ENCODE peak calls at places on chromosomes 7 and 10, in ten cellular contexts. S, E, C, Z, F, U, H, M, D and P are unnamed samples.

GRCh38 chr10:129332476-129332875 is 134.6 kb upstream of the MGMT start:
- DNase-seq in S (peak; percentile 55), E (no peak), C (no peak), Z (no peak), F (no peak), U (no peak), H (peak; percentile 89), M (no peak), D (no peak), P (peak; percentile 39)

GRCh38 chr10:47233631-47234030 is 66.4 kb upstream of the GDF10 start:
- DNase-seq in S (no peak), E (no peak), C (no peak), Z (no peak), F (no peak), U (no peak), H (peak; percentile 17), M (no peak), D (no peak), P (no peak)

GRCh38 chr10:74988787-74989574 is 122.5 kb upstream of the SAMD8 start:
- DNase-seq in S (no peak), E (no peak), C (no peak), Z (no peak), F (peak; percentile 13), U (no peak), H (no peak), M (no peak), D (no peak), P (no peak)

GRCh38 chr10:5760462-5760861 is 52.8 kb downstream of the GDI2 start:
- DNase-seq in S (no peak), E (no peak), C (no peak), Z (no peak), F (no peak), U (no peak), H (no peak), M (no peak), D (no peak), P (no peak)

GRCh38 chr7:11592699-11593098 is 239.3 kb downstream of the THSD7A start:
- DNase-seq in S (no peak), E (no peak), C (no peak), Z (no peak), F (peak; percentile 40), U (no peak), H (no peak), M (no peak), D (no peak), P (no peak)

GRCh38 chr10:74103560-74104248 is 46.9 kb downstream of the AP3M1 start:
- DNase-seq in S (no peak), E (no peak), C (no peak), Z (peak; percentile 30), F (peak; percentile 15), U (no peak), H (no peak), M (peak; percentile 17), D (no peak), P (no peak)

GRCh38 chr10:25206693-25207414 is 32.1 kb downstream of the GPR158 start:
- DNase-seq in S (no peak), E (no peak), C (no peak), Z (no peak), F (no peak), U (no peak), H (no peak), M (no peak), D (no peak), P (no peak)

GRCh38 chr10:115525141-115525540 is 432.0 kb downstream of the ATRNL1 start:
- DNase-seq in S (no peak), E (no peak), C (no peak), Z (no peak), F (no peak), U (no peak), H (no peak), M (no peak), D (no peak), P (no peak)

GRCh38 chr7:16271990-16272665 is 149.2 kb downstream of the CRPPA start:
- DNase-seq in S (no peak), E (no peak), C (no peak), Z (peak; percentile 4), F (peak; percentile 18), U (no peak), H (no peak), M (peak; percentile 13), D (no peak), P (no peak)

GRCh38 chr10:124657806-124658205 is 86.4 kb downstream of the FAM53B start:
- DNase-seq in S (no peak), E (no peak), C (no peak), Z (no peak), F (no peak), U (peak; percentile 50), H (no peak), M (peak; percentile 38), D (no peak), P (peak; percentile 42)

DNA sequence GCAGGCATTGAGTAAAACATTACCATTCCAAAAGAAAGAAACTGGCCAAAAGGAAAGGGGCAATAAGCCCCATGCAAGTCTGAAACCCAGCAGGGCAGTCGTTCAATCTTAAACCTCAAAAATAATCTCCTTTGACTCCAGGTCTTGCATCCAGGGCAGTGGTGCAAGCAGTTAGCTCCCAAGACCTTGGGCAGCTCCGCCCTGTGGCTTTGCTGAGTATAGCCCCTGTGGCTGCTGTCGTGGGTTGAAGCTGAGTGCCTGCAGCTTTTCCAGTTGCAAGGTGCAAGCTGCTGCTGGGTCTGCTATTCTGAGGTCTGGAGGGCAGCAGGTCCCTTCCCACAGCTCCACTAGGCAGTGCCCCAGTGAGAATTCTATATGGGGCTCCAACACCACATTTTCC is 580.1 kb upstream of the AUTS2 start:
- DNase-seq in S (no peak), E (no peak), C (no peak), Z (no peak), F (no peak), U (no peak), H (peak; percentile 85), M (no peak), D (no peak), P (no peak)
- TF ChIP-seq CTCF in S (no peak), E (peak; percentile 14), C (no peak), Z (no peak), F (no peak), U (no peak), H (peak; percentile 82), M (no peak), D (no peak), P (no peak)

DNA sequence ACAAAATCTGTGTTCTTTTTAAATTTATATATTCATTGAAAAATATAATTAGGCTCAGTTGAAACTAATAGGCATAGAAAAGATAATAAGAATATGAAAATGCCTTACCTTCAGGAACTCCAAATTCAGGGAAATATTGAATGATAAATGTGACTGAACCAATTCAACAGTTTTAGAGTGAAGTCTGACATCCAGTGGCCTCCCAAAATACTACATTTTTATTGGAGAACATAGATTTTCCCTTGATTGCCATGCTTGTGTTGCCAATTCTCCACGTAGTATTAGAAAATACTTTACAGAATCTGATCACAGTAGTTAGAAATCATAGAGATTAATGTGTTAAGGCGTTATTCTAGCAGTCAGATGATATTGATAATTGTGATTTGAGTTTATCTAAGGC is 1246.7 kb downstream of the GATA3 start:
- DNase-seq in S (no peak), E (no peak), C (no peak), Z (no peak), F (peak; percentile 17), U (no peak), H (no peak), M (no peak), D (no peak), P (no peak)
- TF ChIP-seq CTCF in S (no peak), E (no peak), C (no peak), Z (peak; percentile 68), F (peak; percentile 28), U (no peak), H (peak; percentile 59), M (peak; percentile 25), D (no peak), P (no peak)

GRCh38 chr10:17290226-17290625 is 62.2 kb downstream of the VIM start:
- DNase-seq in S (no peak), E (no peak), C (no peak), Z (no peak), F (peak; percentile 66), U (no peak), H (no peak), M (no peak), D (peak; percentile 18), P (peak; percentile 35)
- TF ChIP-seq CTCF in S (no peak), E (peak; percentile 28), C (no peak), Z (peak; percentile 34), F (peak; percentile 64), U (no peak), H (peak; percentile 69), M (peak; percentile 51), D (peak; percentile 39), P (peak; percentile 39)

GRCh38 chr7:20158684-20159083 is 58.5 kb downstream of the MACC1 start:
- DNase-seq in S (no peak), E (no peak), C (no peak), Z (no peak), F (peak; percentile 29), U (no peak), H (no peak), M (no peak), D (no peak), P (no peak)
- TF ChIP-seq CTCF in S (no peak), E (peak; percentile 69), C (peak; percentile 15), Z (no peak), F (peak; percentile 36), U (no peak), H (no peak), M (peak; percentile 40), D (no peak), P (no peak)

GRCh38 chr7:148148456-148148855 is 442.1 kb upstream of the C7orf33 start:
- DNase-seq in S (no peak), E (no peak), C (no peak), Z (no peak), F (no peak), U (no peak), H (no peak), M (no peak), D (no peak), P (no peak)

GRCh38 chr7:148155826-148156225 is 434.7 kb upstream of the C7orf33 start:
- DNase-seq in S (no peak), E (no peak), C (no peak), Z (no peak), F (no peak), U (no peak), H (peak; percentile 47), M (no peak), D (no peak), P (no peak)

GRCh38 chr7:148149730-148150129 is 440.8 kb upstream of the C7orf33 start:
- DNase-seq in S (no peak), E (no peak), C (no peak), Z (no peak), F (no peak), U (no peak), H (no peak), M (no peak), D (no peak), P (no peak)

GRCh38 chr7:148153611-148154010 is 437.0 kb upstream of the C7orf33 start:
- DNase-seq in S (no peak), E (peak; percentile 81), C (peak; percentile 35), Z (no peak), F (no peak), U (peak; percentile 89), H (no peak), M (no peak), D (peak; percentile 90), P (no peak)

GRCh38 chr7:148151778-148152177 is 438.8 kb upstream of the C7orf33 start:
- DNase-seq in S (no peak), E (no peak), C (no peak), Z (no peak), F (no peak), U (no peak), H (no peak), M (no peak), D (no peak), P (no peak)
- TF ChIP-seq CTCF in S (no peak), E (no peak), C (no peak), Z (no peak), F (no peak), U (no peak), H (peak; percentile 40), M (no peak), D (no peak), P (no peak)

GRCh38 chr7:34133983-34134782 is 228.8 kb downstream of the BMPER start:
- DNase-seq in S (peak; percentile 83), E (peak; percentile 60), C (peak; percentile 41), Z (peak; percentile 73), F (peak; percentile 80), U (peak; percentile 62), H (peak; percentile 95), M (peak; percentile 79), D (peak; percentile 56), P (peak; percentile 49)
- TF ChIP-seq CTCF in S (peak; percentile 79), E (peak; percentile 76), C (peak; percentile 56), Z (peak; percentile 91), F (peak; percentile 86), U (peak; percentile 44), H (peak; percentile 93), M (peak; percentile 90), D (peak; percentile 35), P (peak; percentile 17)